ENCODE peak calls at places on chromosomes 13 and 19, in four cellular contexts. C is A549, J is transverse colon, D is upper lobe of left lung. S is an unnamed sample.

GRCh38 chr19:18292810-18293641 is 11.6 kb upstream of the JUND start:
- DNase-seq in C (peak; percentile 92), D (peak; percentile 94), J (peak; percentile 79), S (peak; percentile 95)

GRCh38 chr13:78608705-78609463 is 5.5 kb upstream of the POU4F1 start:
- DNase-seq in D (peak; percentile 84), J (no peak), C (no peak), S (no peak)

GRCh38 chr19:35216833-35217707 is 11.5 kb downstream of the FAM187B start:
- DNase-seq in C (no peak), J (peak; percentile 65), D (no peak), S (no peak)

GRCh38 chr13:99371956-99372355 is 64.8 kb upstream of the GPR183 start:
- DNase-seq in C (no peak), J (no peak), D (no peak), S (peak; percentile 47)

GRCh38 chr13:104106705-104107393 is 1040.6 kb upstream of the SLC10A2 start:
- DNase-seq in D (no peak), J (no peak), C (no peak), S (no peak)

GRCh38 chr13:19782049-19782726 is 557 bp downstream of the PSPC1 start:
- DNase-seq in D (peak; percentile 91), J (peak; percentile 61), C (peak; percentile 12), S (peak; percentile 81)

GRCh38 chr19:6610934-6611370 is 20.0 kb upstream of the CD70 start:
- DNase-seq in D (no peak), C (peak; percentile 38), J (no peak), S (no peak)

GRCh38 chr19:8988204-8988603 is 22.0 kb downstream of the MUC16 start:
- DNase-seq in C (peak; percentile 73), D (no peak), J (no peak), S (no peak)

GRCh38 chr13:110340812-110341444 is 33.8 kb downstream of the COL4A2 start:
- DNase-seq in J (peak; percentile 76), C (no peak), D (no peak), S (peak; percentile 98)

GRCh38 chr13:108315273-108315672 is 45.8 kb downstream of the TNFSF13B start:
- DNase-seq in J (no peak), C (no peak), D (no peak), S (no peak)

GRCh38 chr19:403221-404036 is 5.5 kb downstream of the C2CD4C start:
- DNase-seq in J (no peak), C (peak; percentile 16), D (peak; percentile 57), S (no peak)

GRCh38 chr13:31418186-31418585 is 218.4 kb downstream of the B3GLCT start:
- DNase-seq in D (no peak), C (no peak), J (no peak), S (no peak)

GRCh38 chr13:66405908-66406802 is 824.0 kb downstream of the PCDH9 start:
- DNase-seq in C (no peak), D (no peak), J (no peak), S (no peak)

GRCh38 chr19:38409631-38410133 is 6.8 kb downstream of the FAM98C start:
- DNase-seq in D (no peak), J (no peak), C (peak; percentile 42), S (no peak)

GRCh38 chr13:25657062-25657588 is 285.4 kb downstream of the ATP8A2 start:
- DNase-seq in D (no peak), J (no peak), C (no peak), S (no peak)

GRCh38 chr19:20243629-20244028 is 76.6 kb downstream of the ZNF486 start:
- DNase-seq in J (no peak), D (no peak), C (no peak), S (no peak)

GRCh38 chr19:6925801-6926751 is 38.7 kb downstream of the ADGRE1 start:
- DNase-seq in C (peak; percentile 84), J (no peak), D (no peak), S (no peak)

GRCh38 chr13:75761373-75761772 is 125.2 kb downstream of the LMO7 start:
- DNase-seq in D (no peak), C (no peak), J (no peak), S (no peak)
- H3K4me3 ChIP-seq in D (no peak overlapping the region), C (peak overlapping the region; percentile 48), J (peak overlapping the region; percentile 45), S (peak overlapping the region; percentile 31)

GRCh38 chr19:47444388-47444821 is 25.1 kb upstream of the MEIS3 start:
- DNase-seq in D (peak; percentile 69), J (no peak), C (no peak), S (no peak)
- TF ChIP-seq EP300 in D (no peak), J (no peak), C (no peak), S (no peak)

GRCh38 chr19:2046046-2046907 is 4.8 kb downstream of the MKNK2 start:
- DNase-seq in J (no peak), C (no peak), D (peak; percentile 82), S (peak; percentile 69)

GRCh38 chr19:2047076-2047448 is 4.0 kb downstream of the MKNK2 start:
- DNase-seq in D (no peak), C (no peak), J (no peak), S (no peak)

GRCh38 chr19:2044709-2045500 is 6.1 kb downstream of the MKNK2 start:
- DNase-seq in D (peak; percentile 69), J (no peak), C (no peak), S (no peak)

GRCh38 chr19:2043864-2044708 is 7.0 kb downstream of the MKNK2 start:
- DNase-seq in D (peak; percentile 60), C (no peak), J (no peak), S (peak; percentile 77)

DNA sequence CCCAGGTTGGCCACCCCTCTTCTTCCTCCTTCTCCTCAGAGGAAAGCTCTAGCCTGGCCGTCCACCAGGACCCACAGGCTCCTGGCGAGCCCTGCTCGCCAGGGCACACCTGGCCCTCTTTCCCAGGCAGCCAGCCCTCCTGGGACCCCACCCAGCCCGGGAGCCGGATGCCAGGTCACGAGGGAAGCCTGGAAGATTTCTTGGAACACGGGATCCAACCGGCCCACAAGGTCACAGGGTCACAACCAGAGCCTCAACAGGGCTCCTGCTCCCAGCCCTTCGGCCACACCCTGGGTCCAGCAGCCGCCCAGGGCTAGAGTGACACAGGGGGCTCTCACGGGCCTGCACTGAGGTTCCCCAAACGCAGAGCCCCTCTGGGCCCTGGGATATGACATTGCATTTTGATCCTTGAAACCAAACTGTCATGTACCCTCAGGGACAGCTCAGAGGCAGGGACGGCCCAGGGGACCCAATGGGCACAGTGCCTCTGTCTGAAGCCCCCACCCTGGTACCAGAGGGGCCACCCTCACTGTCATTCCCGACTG is 5.5 kb downstream of the MKNK2 start:
- DNase-seq in J (no peak), D (peak; percentile 74), C (no peak), S (peak; percentile 66)
- H3K4me3 ChIP-seq in J (no peak overlapping the region), D (no peak overlapping the region), C (no peak overlapping the region), S (no peak overlapping the region)

DNA sequence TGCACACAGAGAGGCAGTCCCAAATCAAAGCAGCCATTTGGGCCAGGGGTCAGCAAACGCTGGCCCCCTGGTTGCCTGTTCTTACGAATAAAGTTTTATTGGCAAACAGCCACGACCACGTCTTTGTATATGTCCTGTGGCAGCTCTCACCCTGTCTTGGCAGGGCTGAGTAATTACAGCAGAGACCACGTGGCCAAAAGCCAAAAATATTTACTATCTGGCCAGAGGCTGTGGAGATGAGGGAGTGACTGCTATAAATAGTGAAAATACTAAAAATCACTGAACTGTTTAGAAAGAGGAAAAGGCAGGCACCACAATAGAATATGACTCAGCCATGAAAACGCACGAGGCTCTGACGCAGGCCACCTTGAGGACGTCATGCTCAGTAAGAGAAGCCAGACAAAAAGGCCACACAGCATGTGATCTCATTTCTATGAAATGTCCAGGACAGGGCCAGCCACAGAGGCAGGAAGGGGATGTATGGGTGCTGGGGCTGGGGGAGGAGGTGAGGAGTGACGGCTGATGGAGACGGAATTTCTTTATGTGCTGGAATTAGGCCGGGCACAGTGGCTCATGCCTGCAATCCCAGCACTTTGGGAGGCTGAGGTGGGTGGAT is 29.4 kb downstream of the SMIM24 start:
- DNase-seq in J (peak; percentile 61), D (no peak), C (peak; percentile 98), S (peak; percentile 96)
- TF ChIP-seq EP300 in J (peak; percentile 96), D (peak; percentile 42), C (peak; percentile 93), S (peak; percentile 100)

GRCh38 chr19:44757057-44757734 is 8.7 kb downstream of the BCL3 start:
- DNase-seq in C (no peak), J (peak; percentile 48), D (peak; percentile 87), S (peak; percentile 94)
- H3K4me3 ChIP-seq in C (no peak overlapping the region), J (peak overlapping the region; percentile 23), D (no peak overlapping the region), S (peak overlapping the region; percentile 55)

GRCh38 chr13:64817721-64818120 is 2412.4 kb downstream of the PCDH9 start:
- DNase-seq in C (no peak), J (no peak), D (no peak), S (no peak)
- TF ChIP-seq EP300 in C (no peak), J (no peak), D (no peak), S (no peak)

GRCh38 chr19:47241919-47242644 is 11.1 kb upstream of the BBC3 start:
- DNase-seq in J (no peak), D (no peak), C (peak; percentile 49), S (no peak)

GRCh38 chr19:47240561-47240960 is 9.6 kb upstream of the BBC3 start:
- DNase-seq in J (no peak), C (no peak), D (no peak), S (no peak)

GRCh38 chr19:47243776-47244547 is 12.4 kb upstream of the CCDC9 start:
- DNase-seq in D (peak; percentile 98), J (peak; percentile 92), C (peak; percentile 97), S (peak; percentile 97)

GRCh38 chr19:47240996-47241918 is 10.3 kb upstream of the BBC3 start:
- DNase-seq in C (peak; percentile 83), J (peak; percentile 83), D (peak; percentile 93), S (peak; percentile 86)

GRCh38 chr19:47243364-47243775 is 12.4 kb upstream of the BBC3 start:
- DNase-seq in C (no peak), D (no peak), J (no peak), S (no peak)
- H3K4me3 ChIP-seq in C (peak overlapping the region; percentile 49), D (no peak overlapping the region), J (no peak overlapping the region), S (peak overlapping the region; percentile 30)

GRCh38 chr13:93249259-93249917 is 22.8 kb downstream of the GPC6 start:
- DNase-seq in D (no peak), C (peak; percentile 58), J (no peak), S (no peak)
- TF ChIP-seq EP300 in D (no peak), C (no peak), J (no peak), S (no peak)

S was measured in sigmoid colon.